ENCODE peak calls at places on chromosomes 4 and X, in six cellular contexts. S, G, C, R, O and Q are unnamed samples.

GRCh38 chr4:144820115-144820514 is 174.2 kb downstream of the HHIP start:
- DNase-seq in O (no peak), R (no peak), C (no peak), G (no peak), S (no peak), Q (no peak)

GRCh38 chr4:133839326-133839725 is 362.3 kb downstream of the PABPC4L start:
- DNase-seq in O (no peak), R (no peak), G (peak), C (no peak), S (no peak), Q (peak)

GRCh38 chr4:56658410-56659003 is 22.6 kb downstream of the HOPX start:
- DNase-seq in G (no peak), O (no peak), R (no peak), S (no peak), C (no peak), Q (no peak)

GRCh38 chr4:726235-726787 is 20.7 kb downstream of the PCGF3 start:
- DNase-seq in C (no peak), G (no peak), O (no peak), S (no peak), R (no peak), Q (no peak)

GRCh38 chrX:39309721-39310152 is 508.5 kb downstream of the MID1IP1 start:
- DNase-seq in C (no peak), R (no peak), S (no peak), G (peak), O (peak), Q (no peak)

GRCh38 chrX:79107891-79108718 is 36.4 kb upstream of the GPR174 start:
- DNase-seq in R (no peak), G (no peak), S (no peak), C (no peak), O (no peak), Q (no peak)

GRCh38 chr4:80271806-80272205 is 5.3 kb downstream of the FGF5 start:
- DNase-seq in G (no peak), O (no peak), S (no peak), R (no peak), C (no peak), Q (no peak)

GRCh38 chrX:133923113-133923512 is 62.3 kb downstream of the GPC3 start:
- DNase-seq in G (no peak), R (no peak), S (no peak), C (no peak), O (no peak), Q (no peak)

GRCh38 chrX:149152941-149153340 is 352.2 kb downstream of the IDS start:
- DNase-seq in O (no peak), C (no peak), R (no peak), G (no peak), S (no peak), Q (no peak)

GRCh38 chr4:147732516-147733193 is 767 bp downstream of the ARHGAP10 start:
- DNase-seq in R (peak), S (no peak), O (peak), C (peak), G (peak), Q (no peak)

GRCh38 chr4:186948361-186949291 is 225.0 kb upstream of the FAT1 start:
- DNase-seq in G (no peak), S (no peak), O (peak), C (peak), R (no peak), Q (no peak)

GRCh38 chr4:98143001-98143899 is at the start of gene STPG2:
- DNase-seq in S (peak), R (peak), O (peak), C (peak), G (peak), Q (peak)

GRCh38 chrX:131747173-131747572 is 203.3 kb downstream of the OR13H1 start:
- DNase-seq in S (no peak), R (no peak), O (no peak), G (peak), C (no peak), Q (no peak)

GRCh38 chr4:162075691-162076090 is 88.1 kb downstream of the FSTL5 start:
- DNase-seq in R (no peak), G (no peak), C (no peak), O (no peak), S (no peak), Q (no peak)

GRCh38 chr4:173301518-173302201 is 32.5 kb downstream of the HMGB2 start:
- DNase-seq in C (no peak), S (no peak), G (peak), R (no peak), O (no peak), Q (no peak)

GRCh38 chr4:69092190-69092589 is 4.1 kb upstream of the UGT2B7 start:
- DNase-seq in R (no peak), O (no peak), S (no peak), C (no peak), G (peak), Q (no peak)

GRCh38 chr4:127501103-127501502 is 131.7 kb upstream of the INTU start:
- DNase-seq in G (no peak), S (no peak), C (no peak), R (no peak), O (no peak), Q (no peak)

GRCh38 chr4:17111959-17112659 is 213.7 kb upstream of the LDB2 start:
- DNase-seq in R (no peak), C (peak), S (no peak), O (peak), G (peak), Q (peak)

GRCh38 chrX:54171527-54171926 is 11.5 kb downstream of the FAM120C start:
- DNase-seq in S (no peak), G (no peak), C (no peak), O (no peak), R (no peak), Q (no peak)

GRCh38 chr4:1998296-1998695 is 10.5 kb downstream of the NELFA start:
- DNase-seq in C (no peak), O (no peak), R (no peak), S (no peak), G (peak), Q (no peak)

GRCh38 chr4:149531861-149532260 is 283.8 kb downstream of the IQCM start:
- DNase-seq in C (no peak), S (no peak), O (no peak), G (peak), R (no peak), Q (no peak)

GRCh38 chr4:139887962-139888735 is 222.5 kb downstream of the MGST2 start:
- DNase-seq in O (no peak), S (no peak), C (no peak), G (peak), R (no peak), Q (no peak)